ENCODE peak calls at places on chromosomes 5 and 9, in nine cellular contexts. One of them, this sample, is unnamed.

GRCh38 chr5:59358497-59358896 is 535.0 kb downstream of the PDE4D start:
- DNase-seq in HFFc6: no peak
- DNase-seq in mucosa of descending colon: no peak
- DNase-seq in transverse colon: no peak
- DNase-seq in left ventricle myocardium superior: peak; percentile 29
- DNase-seq in activated CD4-positive, alpha-beta memory T cell treated with anti-CD3 and anti-CD28 coated beads for 36 hours: no peak
- DNase-seq in HTR-8/SVneo: no peak
- DNase-seq in activated T-helper 9 cell treated with anti-CD3 and anti-CD28 coated beads, Interleukin-2, amount 50 U/mL, for 16 hours: no peak
- DNase-seq in hypothalamus: no peak
- DNase-seq in this sample: no peak

GRCh38 chr9:130896233-130897012 is at the start of gene QRFP:
- DNase-seq in left ventricle myocardium superior: no peak
- DNase-seq in HFFc6: no peak
- DNase-seq in mucosa of descending colon: peak; percentile 52
- DNase-seq in hypothalamus: no peak
- DNase-seq in HTR-8/SVneo: no peak
- DNase-seq in activated T-helper 9 cell treated with anti-CD3 and anti-CD28 coated beads, Interleukin-2, amount 50 U/mL, for 16 hours: no peak
- DNase-seq in transverse colon: no peak
- DNase-seq in activated CD4-positive, alpha-beta memory T cell treated with anti-CD3 and anti-CD28 coated beads for 36 hours: no peak
- DNase-seq in this sample: no peak

GRCh38 chr5:123512631-123513461 is 869 bp downstream of the CSNK1G3 start:
- DNase-seq in activated T-helper 9 cell treated with anti-CD3 and anti-CD28 coated beads, Interleukin-2, amount 50 U/mL, for 16 hours: peak; percentile 15
- DNase-seq in transverse colon: peak; percentile 43
- DNase-seq in left ventricle myocardium superior: peak; percentile 56
- DNase-seq in HTR-8/SVneo: peak; percentile 8
- DNase-seq in activated CD4-positive, alpha-beta memory T cell treated with anti-CD3 and anti-CD28 coated beads for 36 hours: peak; percentile 56
- DNase-seq in hypothalamus: no peak
- DNase-seq in mucosa of descending colon: peak; percentile 70
- DNase-seq in HFFc6: no peak
- DNase-seq in this sample: peak; percentile 15

GRCh38 chr5:64221911-64222310 is 56.3 kb downstream of the RNF180 start:
- DNase-seq in left ventricle myocardium superior: no peak
- DNase-seq in activated T-helper 9 cell treated with anti-CD3 and anti-CD28 coated beads, Interleukin-2, amount 50 U/mL, for 16 hours: no peak
- DNase-seq in transverse colon: no peak
- DNase-seq in hypothalamus: no peak
- DNase-seq in mucosa of descending colon: no peak
- DNase-seq in activated CD4-positive, alpha-beta memory T cell treated with anti-CD3 and anti-CD28 coated beads for 36 hours: no peak
- DNase-seq in HTR-8/SVneo: no peak
- DNase-seq in HFFc6: no peak
- DNase-seq in this sample: no peak

GRCh38 chr9:116298992-116299391 is 145.4 kb downstream of the PAPPA start:
- DNase-seq in hypothalamus: no peak
- DNase-seq in HFFc6: no peak
- DNase-seq in HTR-8/SVneo: no peak
- DNase-seq in mucosa of descending colon: no peak
- DNase-seq in left ventricle myocardium superior: no peak
- DNase-seq in activated T-helper 9 cell treated with anti-CD3 and anti-CD28 coated beads, Interleukin-2, amount 50 U/mL, for 16 hours: no peak
- DNase-seq in activated CD4-positive, alpha-beta memory T cell treated with anti-CD3 and anti-CD28 coated beads for 36 hours: no peak
- DNase-seq in transverse colon: no peak
- DNase-seq in this sample: peak; percentile 31

GRCh38 chr5:14399054-14399657 is 182.4 kb upstream of the OTULINL start:
- DNase-seq in hypothalamus: no peak
- DNase-seq in activated CD4-positive, alpha-beta memory T cell treated with anti-CD3 and anti-CD28 coated beads for 36 hours: no peak
- DNase-seq in HTR-8/SVneo: peak; percentile 77
- DNase-seq in mucosa of descending colon: no peak
- DNase-seq in left ventricle myocardium superior: no peak
- DNase-seq in activated T-helper 9 cell treated with anti-CD3 and anti-CD28 coated beads, Interleukin-2, amount 50 U/mL, for 16 hours: no peak
- DNase-seq in HFFc6: peak; percentile 54
- DNase-seq in transverse colon: no peak
- DNase-seq in this sample: peak; percentile 46

GRCh38 chr9:133184971-133185370 is 21.3 kb upstream of the GBGT1 start:
- DNase-seq in mucosa of descending colon: no peak
- DNase-seq in hypothalamus: no peak
- DNase-seq in activated CD4-positive, alpha-beta memory T cell treated with anti-CD3 and anti-CD28 coated beads for 36 hours: peak; percentile 71
- DNase-seq in HFFc6: peak; percentile 71
- DNase-seq in transverse colon: peak; percentile 42
- DNase-seq in left ventricle myocardium superior: no peak
- DNase-seq in activated T-helper 9 cell treated with anti-CD3 and anti-CD28 coated beads, Interleukin-2, amount 50 U/mL, for 16 hours: no peak
- DNase-seq in HTR-8/SVneo: peak; percentile 59
- DNase-seq in this sample: peak; percentile 52

GRCh38 chr9:116208417-116209232 is 55.0 kb downstream of the PAPPA start:
- DNase-seq in activated CD4-positive, alpha-beta memory T cell treated with anti-CD3 and anti-CD28 coated beads for 36 hours: no peak
- DNase-seq in transverse colon: no peak
- DNase-seq in left ventricle myocardium superior: no peak
- DNase-seq in mucosa of descending colon: no peak
- DNase-seq in hypothalamus: no peak
- DNase-seq in HTR-8/SVneo: no peak
- DNase-seq in activated T-helper 9 cell treated with anti-CD3 and anti-CD28 coated beads, Interleukin-2, amount 50 U/mL, for 16 hours: no peak
- DNase-seq in HFFc6: peak; percentile 71
- DNase-seq in this sample: no peak

GRCh38 chr5:93723005-93723404 is 18.4 kb downstream of the POU5F2 start:
- DNase-seq in left ventricle myocardium superior: no peak
- DNase-seq in transverse colon: no peak
- DNase-seq in HFFc6: peak; percentile 33
- DNase-seq in HTR-8/SVneo: no peak
- DNase-seq in hypothalamus: no peak
- DNase-seq in activated T-helper 9 cell treated with anti-CD3 and anti-CD28 coated beads, Interleukin-2, amount 50 U/mL, for 16 hours: no peak
- DNase-seq in mucosa of descending colon: no peak
- DNase-seq in activated CD4-positive, alpha-beta memory T cell treated with anti-CD3 and anti-CD28 coated beads for 36 hours: no peak
- DNase-seq in this sample: no peak

GRCh38 chr9:127954831-127955293 is 17.2 kb upstream of the DPM2 start:
- DNase-seq in transverse colon: no peak
- DNase-seq in left ventricle myocardium superior: no peak
- DNase-seq in activated T-helper 9 cell treated with anti-CD3 and anti-CD28 coated beads, Interleukin-2, amount 50 U/mL, for 16 hours: no peak
- DNase-seq in mucosa of descending colon: peak; percentile 55
- DNase-seq in HFFc6: no peak
- DNase-seq in hypothalamus: no peak
- DNase-seq in HTR-8/SVneo: no peak
- DNase-seq in activated CD4-positive, alpha-beta memory T cell treated with anti-CD3 and anti-CD28 coated beads for 36 hours: no peak
- DNase-seq in this sample: no peak

GRCh38 chr9:34710023-34710422 is at the start of gene CCL21:
- DNase-seq in HFFc6: no peak
- DNase-seq in HTR-8/SVneo: no peak
- DNase-seq in transverse colon: no peak
- DNase-seq in hypothalamus: no peak
- DNase-seq in activated CD4-positive, alpha-beta memory T cell treated with anti-CD3 and anti-CD28 coated beads for 36 hours: no peak
- DNase-seq in activated T-helper 9 cell treated with anti-CD3 and anti-CD28 coated beads, Interleukin-2, amount 50 U/mL, for 16 hours: no peak
- DNase-seq in left ventricle myocardium superior: peak; percentile 81
- DNase-seq in mucosa of descending colon: no peak
- DNase-seq in this sample: no peak

GRCh38 chr9:4857163-4857562 is 64.4 kb downstream of the RCL1 start:
- DNase-seq in left ventricle myocardium superior: no peak
- DNase-seq in mucosa of descending colon: no peak
- DNase-seq in hypothalamus: no peak
- DNase-seq in activated CD4-positive, alpha-beta memory T cell treated with anti-CD3 and anti-CD28 coated beads for 36 hours: peak; percentile 35
- DNase-seq in HFFc6: no peak
- DNase-seq in HTR-8/SVneo: no peak
- DNase-seq in activated T-helper 9 cell treated with anti-CD3 and anti-CD28 coated beads, Interleukin-2, amount 50 U/mL, for 16 hours: no peak
- DNase-seq in transverse colon: no peak
- DNase-seq in this sample: no peak

GRCh38 chr9:133126697-133127339 is 5.8 kb upstream of the RALGDS start:
- DNase-seq in HTR-8/SVneo: no peak
- DNase-seq in mucosa of descending colon: no peak
- DNase-seq in hypothalamus: no peak
- DNase-seq in activated CD4-positive, alpha-beta memory T cell treated with anti-CD3 and anti-CD28 coated beads for 36 hours: no peak
- DNase-seq in transverse colon: peak; percentile 12
- DNase-seq in activated T-helper 9 cell treated with anti-CD3 and anti-CD28 coated beads, Interleukin-2, amount 50 U/mL, for 16 hours: no peak
- DNase-seq in left ventricle myocardium superior: no peak
- DNase-seq in HFFc6: no peak
- DNase-seq in this sample: no peak

GRCh38 chr9:136412912-136413420 is 2.5 kb downstream of the PMPCA start:
- DNase-seq in left ventricle myocardium superior: no peak
- DNase-seq in activated CD4-positive, alpha-beta memory T cell treated with anti-CD3 and anti-CD28 coated beads for 36 hours: no peak
- DNase-seq in mucosa of descending colon: no peak
- DNase-seq in hypothalamus: no peak
- DNase-seq in transverse colon: no peak
- DNase-seq in HTR-8/SVneo: no peak
- DNase-seq in HFFc6: no peak
- DNase-seq in activated T-helper 9 cell treated with anti-CD3 and anti-CD28 coated beads, Interleukin-2, amount 50 U/mL, for 16 hours: no peak
- DNase-seq in this sample: no peak

GRCh38 chr9:129365196-129365595 is 187.1 kb upstream of the IER5L start:
- DNase-seq in mucosa of descending colon: no peak
- DNase-seq in hypothalamus: no peak
- DNase-seq in transverse colon: no peak
- DNase-seq in activated CD4-positive, alpha-beta memory T cell treated with anti-CD3 and anti-CD28 coated beads for 36 hours: no peak
- DNase-seq in activated T-helper 9 cell treated with anti-CD3 and anti-CD28 coated beads, Interleukin-2, amount 50 U/mL, for 16 hours: no peak
- DNase-seq in HTR-8/SVneo: no peak
- DNase-seq in HFFc6: no peak
- DNase-seq in left ventricle myocardium superior: no peak
- DNase-seq in this sample: no peak

GRCh38 chr9:99582768-99583167 is 238.9 kb upstream of the NR4A3 start:
- DNase-seq in mucosa of descending colon: no peak
- DNase-seq in HFFc6: no peak
- DNase-seq in left ventricle myocardium superior: no peak
- DNase-seq in HTR-8/SVneo: no peak
- DNase-seq in activated T-helper 9 cell treated with anti-CD3 and anti-CD28 coated beads, Interleukin-2, amount 50 U/mL, for 16 hours: no peak
- DNase-seq in hypothalamus: no peak
- DNase-seq in activated CD4-positive, alpha-beta memory T cell treated with anti-CD3 and anti-CD28 coated beads for 36 hours: no peak
- DNase-seq in transverse colon: no peak
- DNase-seq in this sample: no peak

GRCh38 chr9:3032898-3033297 is 189.0 kb upstream of the PUM3 start:
- DNase-seq in activated CD4-positive, alpha-beta memory T cell treated with anti-CD3 and anti-CD28 coated beads for 36 hours: no peak
- DNase-seq in mucosa of descending colon: no peak
- DNase-seq in left ventricle myocardium superior: no peak
- DNase-seq in HTR-8/SVneo: no peak
- DNase-seq in HFFc6: no peak
- DNase-seq in activated T-helper 9 cell treated with anti-CD3 and anti-CD28 coated beads, Interleukin-2, amount 50 U/mL, for 16 hours: no peak
- DNase-seq in transverse colon: no peak
- DNase-seq in hypothalamus: no peak
- DNase-seq in this sample: no peak

GRCh38 chr5:147361441-147362175 is 126.8 kb downstream of the STK32A start:
- DNase-seq in HFFc6: no peak
- DNase-seq in activated T-helper 9 cell treated with anti-CD3 and anti-CD28 coated beads, Interleukin-2, amount 50 U/mL, for 16 hours: no peak
- DNase-seq in activated CD4-positive, alpha-beta memory T cell treated with anti-CD3 and anti-CD28 coated beads for 36 hours: no peak
- DNase-seq in mucosa of descending colon: no peak
- DNase-seq in transverse colon: no peak
- DNase-seq in hypothalamus: no peak
- DNase-seq in left ventricle myocardium superior: no peak
- DNase-seq in HTR-8/SVneo: no peak
- DNase-seq in this sample: no peak

GRCh38 chr9:109776391-109776790 is 3.6 kb upstream of the PALM2AKAP2 start:
- DNase-seq in HFFc6: no peak
- DNase-seq in left ventricle myocardium superior: no peak
- DNase-seq in hypothalamus: no peak
- DNase-seq in mucosa of descending colon: no peak
- DNase-seq in activated CD4-positive, alpha-beta memory T cell treated with anti-CD3 and anti-CD28 coated beads for 36 hours: no peak
- DNase-seq in HTR-8/SVneo: no peak
- DNase-seq in transverse colon: no peak
- DNase-seq in activated T-helper 9 cell treated with anti-CD3 and anti-CD28 coated beads, Interleukin-2, amount 50 U/mL, for 16 hours: no peak
- DNase-seq in this sample: no peak

GRCh38 chr5:66230551-66230950 is 86.5 kb downstream of the SREK1 start:
- DNase-seq in HTR-8/SVneo: no peak
- DNase-seq in hypothalamus: no peak
- DNase-seq in left ventricle myocardium superior: no peak
- DNase-seq in mucosa of descending colon: no peak
- DNase-seq in transverse colon: no peak
- DNase-seq in activated T-helper 9 cell treated with anti-CD3 and anti-CD28 coated beads, Interleukin-2, amount 50 U/mL, for 16 hours: no peak
- DNase-seq in activated CD4-positive, alpha-beta memory T cell treated with anti-CD3 and anti-CD28 coated beads for 36 hours: no peak
- DNase-seq in HFFc6: no peak
- DNase-seq in this sample: no peak

GRCh38 chr5:35618297-35618636 is 604 bp downstream of the SPEF2 start:
- DNase-seq in mucosa of descending colon: no peak
- DNase-seq in activated CD4-positive, alpha-beta memory T cell treated with anti-CD3 and anti-CD28 coated beads for 36 hours: no peak
- DNase-seq in transverse colon: no peak
- DNase-seq in hypothalamus: no peak
- DNase-seq in HFFc6: no peak
- DNase-seq in activated T-helper 9 cell treated with anti-CD3 and anti-CD28 coated beads, Interleukin-2, amount 50 U/mL, for 16 hours: no peak
- DNase-seq in HTR-8/SVneo: peak; percentile 35
- DNase-seq in left ventricle myocardium superior: no peak
- DNase-seq in this sample: no peak

GRCh38 chr9:9913276-9913832 is 699.4 kb downstream of the PTPRD start:
- DNase-seq in HFFc6: no peak
- DNase-seq in mucosa of descending colon: no peak
- DNase-seq in transverse colon: no peak
- DNase-seq in hypothalamus: no peak
- DNase-seq in activated T-helper 9 cell treated with anti-CD3 and anti-CD28 coated beads, Interleukin-2, amount 50 U/mL, for 16 hours: no peak
- DNase-seq in activated CD4-positive, alpha-beta memory T cell treated with anti-CD3 and anti-CD28 coated beads for 36 hours: no peak
- DNase-seq in HTR-8/SVneo: no peak
- DNase-seq in left ventricle myocardium superior: no peak
- DNase-seq in this sample: no peak

GRCh38 chr5:77140350-77140749 is 53.3 kb upstream of the ZBED3 start:
- DNase-seq in hypothalamus: no peak
- DNase-seq in mucosa of descending colon: no peak
- DNase-seq in activated CD4-positive, alpha-beta memory T cell treated with anti-CD3 and anti-CD28 coated beads for 36 hours: no peak
- DNase-seq in activated T-helper 9 cell treated with anti-CD3 and anti-CD28 coated beads, Interleukin-2, amount 50 U/mL, for 16 hours: no peak
- DNase-seq in HTR-8/SVneo: no peak
- DNase-seq in transverse colon: no peak
- DNase-seq in left ventricle myocardium superior: no peak
- DNase-seq in HFFc6: no peak
- DNase-seq in this sample: no peak